ENCODE peak calls at places on chromosomes 1 and 21, in seven cellular contexts. One of them, this sample, is unnamed.

GRCh38 chr1:117871013-117871412 is 58.4 kb downstream of the GDAP2 start:
- DNase-seq in frontal cortex: no peak
- DNase-seq in K562: no peak
- DNase-seq in GM12864: no peak
- DNase-seq in H9: no peak
- DNase-seq in RCC 7860: no peak
- DNase-seq in cardiac fibroblast: no peak
- DNase-seq in this sample: no peak

GRCh38 chr1:108644984-108645383 is 15.9 kb downstream of the HENMT1 start:
- DNase-seq in frontal cortex: no peak
- DNase-seq in K562: no peak
- DNase-seq in cardiac fibroblast: no peak
- DNase-seq in GM12864: no peak
- DNase-seq in H9: no peak
- DNase-seq in RCC 7860: no peak
- DNase-seq in this sample: peak

GRCh38 chr21:42560517-42561179 is 47.0 kb downstream of the SLC37A1 start:
- DNase-seq in frontal cortex: no peak
- DNase-seq in GM12864: no peak
- DNase-seq in cardiac fibroblast: no peak
- DNase-seq in H9: no peak
- DNase-seq in K562: no peak
- DNase-seq in RCC 7860: no peak
- DNase-seq in this sample: no peak

GRCh38 chr1:35097224-35097623 is 18.0 kb downstream of the ZMYM1 start:
- DNase-seq in frontal cortex: no peak
- DNase-seq in H9: no peak
- DNase-seq in K562: no peak
- DNase-seq in cardiac fibroblast: no peak
- DNase-seq in RCC 7860: no peak
- DNase-seq in GM12864: no peak
- DNase-seq in this sample: no peak

GRCh38 chr1:188194916-188195315 is 1366.2 kb downstream of the PLA2G4A start:
- DNase-seq in RCC 7860: no peak
- DNase-seq in GM12864: no peak
- DNase-seq in frontal cortex: no peak
- DNase-seq in H9: no peak
- DNase-seq in K562: no peak
- DNase-seq in cardiac fibroblast: no peak
- DNase-seq in this sample: no peak

GRCh38 chr1:172246521-172247390 is 173.7 kb upstream of the C1orf105 start:
- DNase-seq in K562: no peak
- DNase-seq in frontal cortex: no peak
- DNase-seq in H9: no peak
- DNase-seq in cardiac fibroblast: no peak
- DNase-seq in GM12864: no peak
- DNase-seq in RCC 7860: no peak
- DNase-seq in this sample: no peak

GRCh38 chr1:162944974-162945639 is 84.1 kb upstream of the CCDC190 start:
- DNase-seq in cardiac fibroblast: no peak
- DNase-seq in RCC 7860: no peak
- DNase-seq in frontal cortex: no peak
- DNase-seq in K562: no peak
- DNase-seq in GM12864: no peak
- DNase-seq in H9: no peak
- DNase-seq in this sample: no peak

GRCh38 chr1:200414657-200415056 is 4.8 kb upstream of the ZNF281 start:
- DNase-seq in cardiac fibroblast: no peak
- DNase-seq in frontal cortex: no peak
- DNase-seq in RCC 7860: no peak
- DNase-seq in K562: no peak
- DNase-seq in H9: no peak
- DNase-seq in GM12864: no peak
- DNase-seq in this sample: no peak

GRCh38 chr1:41919764-41920397 is 1.2 kb upstream of the HIVEP3 start:
- DNase-seq in frontal cortex: no peak
- DNase-seq in H9: peak
- DNase-seq in K562: peak
- DNase-seq in GM12864: peak
- DNase-seq in cardiac fibroblast: peak
- DNase-seq in RCC 7860: peak
- DNase-seq in this sample: peak

GRCh38 chr1:203100163-203100867 is 14.5 kb upstream of the MYOG start:
- DNase-seq in H9: no peak
- DNase-seq in GM12864: no peak
- DNase-seq in frontal cortex: no peak
- DNase-seq in K562: no peak
- DNase-seq in cardiac fibroblast: no peak
- DNase-seq in RCC 7860: no peak
- DNase-seq in this sample: no peak

GRCh38 chr21:35046880-35047229 is 2.2 kb downstream of the RUNX1 start:
- DNase-seq in K562: no peak
- DNase-seq in GM12864: no peak
- DNase-seq in H9: no peak
- DNase-seq in RCC 7860: no peak
- DNase-seq in cardiac fibroblast: no peak
- DNase-seq in frontal cortex: no peak
- DNase-seq in this sample: no peak

GRCh38 chr1:221741364-221741970 is 422 bp downstream of the DUSP10 start:
- DNase-seq in GM12864: no peak
- DNase-seq in H9: no peak
- DNase-seq in RCC 7860: no peak
- DNase-seq in K562: no peak
- DNase-seq in frontal cortex: no peak
- DNase-seq in cardiac fibroblast: no peak
- DNase-seq in this sample: peak

GRCh38 chr1:236064674-236065508 is at the start of gene NID1:
- DNase-seq in GM12864: no peak
- DNase-seq in K562: no peak
- DNase-seq in RCC 7860: no peak
- DNase-seq in H9: peak
- DNase-seq in cardiac fibroblast: peak
- DNase-seq in frontal cortex: peak
- DNase-seq in this sample: peak